ENCODE peak calls at places on chromosome 9, in six cellular contexts. W is iPS-NIHi11; J is body of pancreas; R is progenitor cell of endocrine pancreas; B is NCI-H1105; I is stimulated activated CD4-positive, alpha-beta T cell treated with anti-CD3 and anti-CD28 coated beads, Interleukin-4, amount 100 ng/mL, for 24 hours. A is an unnamed sample.

GRCh38 chr9:68805890-68806517 is 101.0 kb downstream of the PIP5K1B start:
- DNase-seq in W (no peak), J (no peak), R (no peak), B (no peak), I (no peak), A (no peak)

GRCh38 chr9:126169736-126170135 is 156.9 kb upstream of the MVB12B start:
- DNase-seq in W (no peak), J (no peak), R (no peak), B (no peak), I (no peak), A (no peak)

GRCh38 chr9:90141723-90142122 is 500.9 kb downstream of the DIRAS2 start:
- DNase-seq in W (peak; percentile 23), J (no peak), R (no peak), B (peak; percentile 32), I (no peak), A (no peak)

GRCh38 chr9:138105561-138106505 is 228.3 kb downstream of the CACNA1B start:
- DNase-seq in W (no peak), J (no peak), R (no peak), B (no peak), I (no peak), A (no peak)

GRCh38 chr9:114301798-114302565 is 20.9 kb upstream of the ORM1 start:
- DNase-seq in W (no peak), J (peak; percentile 1), R (no peak), B (no peak), I (no peak), A (no peak)

GRCh38 chr9:105833271-105833975 is 139.1 kb downstream of the TMEM38B start:
- DNase-seq in W (no peak), J (no peak), R (no peak), B (no peak), I (no peak), A (no peak)

GRCh38 chr9:98993570-98993945 is 49.9 kb downstream of the COL15A1 start:
- DNase-seq in W (no peak), J (peak; percentile 55), R (no peak), B (no peak), I (peak; percentile 51), A (no peak)

GRCh38 chr9:32665101-32665500 is 29.6 kb upstream of the TAF1L start:
- DNase-seq in W (no peak), J (no peak), R (no peak), B (no peak), I (no peak), A (no peak)

GRCh38 chr9:13485068-13485596 is 205.6 kb upstream of the MPDZ start:
- DNase-seq in W (no peak), J (peak; percentile 41), R (no peak), B (no peak), I (no peak), A (no peak)

GRCh38 chr9:119322137-119322695 is 47.0 kb downstream of the BRINP1 start:
- DNase-seq in W (no peak), J (no peak), R (no peak), B (no peak), I (no peak), A (no peak)

GRCh38 chr9:96618209-96619108 is 1.2 kb downstream of the CDC14B start:
- DNase-seq in W (peak; percentile 22), J (peak; percentile 57), R (peak; percentile 21), B (no peak), I (peak; percentile 13), A (peak; percentile 37)

GRCh38 chr9:35195683-35196082 is 33.9 kb downstream of the UNC13B start:
- DNase-seq in W (no peak), J (no peak), R (no peak), B (no peak), I (no peak), A (no peak)

GRCh38 chr9:79222483-79222882 is 349.3 kb upstream of the TLE4 start:
- DNase-seq in W (no peak), J (no peak), R (no peak), B (no peak), I (no peak), A (no peak)

A was measured in glutamatergic neuron.